ENCODE peak calls at places on chromosomes 11 and 22, in ten cellular contexts. I is KBM-7; E is stimulated activated CD4-positive, alpha-beta T cell treated with anti-CD3 and anti-CD28 coated beads, Interleukin-4, amount 100 ng/mL, for 48 hours; L is astrocyte of the hippocampus; A is right lobe of liver; K is NCI-H524 treated with DMSO at 0.1 percent for 48 hours; M is fibroblast of mammary gland; N is amygdala; P is adipocyte; U is NCI-H1092 treated with DMSO at 0.1 percent for 48 hours. Q is an unnamed sample.

GRCh38 chr11:15711311-15711710 is 596.6 kb downstream of the INSC start:
- DNase-seq in I (no peak), E (no peak), L (no peak), A (no peak), K (no peak), M (no peak), N (no peak), P (no peak), U (no peak), Q (no peak)

GRCh38 chr11:92383430-92383829 is 158.8 kb downstream of the FAT3 start:
- DNase-seq in I (no peak), E (no peak), L (peak; percentile 53), A (no peak), K (no peak), M (peak; percentile 88), N (no peak), P (peak; percentile 7), U (no peak), Q (no peak)

GRCh38 chr11:119144825-119145476 is 3.9 kb upstream of the ABCG4 start:
- DNase-seq in I (peak; percentile 75), E (no peak), L (peak; percentile 80), A (no peak), K (peak; percentile 62), M (peak; percentile 70), N (peak; percentile 22), P (peak; percentile 86), U (peak; percentile 78), Q (peak; percentile 82)

GRCh38 chr11:101915811-101916291 is 471 bp downstream of the ANGPTL5 start:
- DNase-seq in I (peak; percentile 56), E (no peak), L (peak; percentile 62), A (no peak), K (no peak), M (peak; percentile 89), N (no peak), P (peak; percentile 78), U (no peak), Q (peak; percentile 77)

GRCh38 chr11:104090767-104091166 is 54.3 kb downstream of the DDI1 start:
- DNase-seq in I (no peak), E (no peak), L (peak; percentile 27), A (no peak), K (no peak), M (no peak), N (no peak), P (peak; percentile 33), U (no peak), Q (no peak)

GRCh38 chr11:67384851-67385366 is 6.9 kb upstream of the RAD9A start:
- DNase-seq in I (no peak), E (no peak), L (peak; percentile 94), A (no peak), K (no peak), M (peak; percentile 54), N (peak; percentile 56), P (peak; percentile 44), U (peak; percentile 38), Q (peak; percentile 61)

GRCh38 chr11:72113170-72113808 is 794 bp upstream of the ANAPC15 start:
- DNase-seq in I (no peak), E (no peak), L (no peak), A (no peak), K (no peak), M (peak; percentile 92), N (no peak), P (peak; percentile 33), U (no peak), Q (no peak)

GRCh38 chr22:38435010-38435409 is 20.0 kb downstream of the KCNJ4 start:
- DNase-seq in I (peak; percentile 37), E (no peak), L (no peak), A (no peak), K (no peak), M (no peak), N (no peak), P (no peak), U (no peak), Q (no peak)

GRCh38 chr11:90134420-90135003 is at the start of gene NAALAD2:
- DNase-seq in I (peak; percentile 34), E (no peak), L (peak; percentile 65), A (peak; percentile 60), K (no peak), M (peak; percentile 37), N (peak; percentile 36), P (peak; percentile 68), U (no peak), Q (peak; percentile 31)

GRCh38 chr11:11916981-11917399 is 75.2 kb downstream of the USP47 start:
- DNase-seq in I (no peak), E (no peak), L (peak; percentile 93), A (no peak), K (no peak), M (peak; percentile 77), N (no peak), P (peak; percentile 85), U (no peak), Q (no peak)

GRCh38 chr11:63920126-63920869 is 3.3 kb upstream of the RCOR2 start:
- DNase-seq in I (no peak), E (no peak), L (peak; percentile 84), A (no peak), K (no peak), M (no peak), N (peak; percentile 81), P (no peak), U (no peak), Q (no peak)